ENCODE peak calls at places on chromosomes 3 and 15, in six cellular contexts. One of them, this sample, is unnamed.

GRCh38 chr3:105093853-105094252 is 272.9 kb upstream of the ALCAM start:
- DNase-seq in lower lobe of right lung: no peak
- DNase-seq in heart left ventricle: no peak
- DNase-seq in bronchial epithelial cell: no peak
- DNase-seq in AG10803: no peak
- DNase-seq in CD8-positive, alpha-beta T cell: no peak
- DNase-seq in this sample: no peak

GRCh38 chr3:190533511-190534282 is 19.8 kb downstream of the IL1RAP start:
- DNase-seq in lower lobe of right lung: peak; percentile 80
- DNase-seq in heart left ventricle: peak; percentile 81
- DNase-seq in bronchial epithelial cell: peak; percentile 98
- DNase-seq in AG10803: peak; percentile 100
- DNase-seq in CD8-positive, alpha-beta T cell: no peak
- DNase-seq in this sample: no peak

GRCh38 chr3:123753321-123753720 is 130.8 kb downstream of the MYLK start:
- DNase-seq in lower lobe of right lung: no peak
- DNase-seq in heart left ventricle: no peak
- DNase-seq in bronchial epithelial cell: no peak
- DNase-seq in AG10803: peak; percentile 50
- DNase-seq in CD8-positive, alpha-beta T cell: no peak
- DNase-seq in this sample: no peak

GRCh38 chr3:127013196-127013595 is 30.3 kb downstream of the PLXNA1 start:
- DNase-seq in lower lobe of right lung: no peak
- DNase-seq in heart left ventricle: no peak
- DNase-seq in bronchial epithelial cell: no peak
- DNase-seq in AG10803: no peak
- DNase-seq in CD8-positive, alpha-beta T cell: no peak
- DNase-seq in this sample: no peak

GRCh38 chr3:38469852-38470251 is 16.2 kb downstream of the ACVR2B start:
- DNase-seq in lower lobe of right lung: no peak
- DNase-seq in heart left ventricle: no peak
- DNase-seq in bronchial epithelial cell: no peak
- DNase-seq in AG10803: no peak
- DNase-seq in CD8-positive, alpha-beta T cell: no peak
- DNase-seq in this sample: no peak

GRCh38 chr3:70855139-70855538 is 542.7 kb upstream of the MDFIC2 start:
- DNase-seq in lower lobe of right lung: no peak
- DNase-seq in heart left ventricle: no peak
- DNase-seq in bronchial epithelial cell: no peak
- DNase-seq in AG10803: peak; percentile 59
- DNase-seq in CD8-positive, alpha-beta T cell: no peak
- DNase-seq in this sample: no peak

GRCh38 chr3:52534281-52535183 is 875 bp upstream of the NT5DC2 start:
- DNase-seq in lower lobe of right lung: no peak
- DNase-seq in heart left ventricle: no peak
- DNase-seq in bronchial epithelial cell: peak; percentile 46
- DNase-seq in AG10803: peak; percentile 18
- DNase-seq in CD8-positive, alpha-beta T cell: no peak
- DNase-seq in this sample: no peak

GRCh38 chr3:97764186-97765055 is at the start of gene ARL6:
- DNase-seq in lower lobe of right lung: peak; percentile 88
- DNase-seq in heart left ventricle: peak; percentile 82
- DNase-seq in bronchial epithelial cell: peak; percentile 73
- DNase-seq in AG10803: peak; percentile 81
- DNase-seq in CD8-positive, alpha-beta T cell: peak; percentile 74
- DNase-seq in this sample: peak; percentile 59

GRCh38 chr3:168476360-168476980 is 380.7 kb upstream of the GOLIM4 start:
- DNase-seq in lower lobe of right lung: no peak
- DNase-seq in heart left ventricle: no peak
- DNase-seq in bronchial epithelial cell: no peak
- DNase-seq in AG10803: no peak
- DNase-seq in CD8-positive, alpha-beta T cell: no peak
- DNase-seq in this sample: no peak

GRCh38 chr15:62758126-62758951 is 284.2 kb upstream of the TPM1 start:
- DNase-seq in lower lobe of right lung: no peak
- DNase-seq in heart left ventricle: no peak
- DNase-seq in bronchial epithelial cell: peak; percentile 88
- DNase-seq in AG10803: peak; percentile 98
- DNase-seq in CD8-positive, alpha-beta T cell: no peak
- DNase-seq in this sample: no peak

GRCh38 chr15:40296561-40297230 is 11.0 kb downstream of the PLCB2 start:
- DNase-seq in lower lobe of right lung: peak; percentile 22
- DNase-seq in heart left ventricle: peak; percentile 24
- DNase-seq in bronchial epithelial cell: no peak
- DNase-seq in AG10803: no peak
- DNase-seq in CD8-positive, alpha-beta T cell: no peak
- DNase-seq in this sample: no peak

DNA sequence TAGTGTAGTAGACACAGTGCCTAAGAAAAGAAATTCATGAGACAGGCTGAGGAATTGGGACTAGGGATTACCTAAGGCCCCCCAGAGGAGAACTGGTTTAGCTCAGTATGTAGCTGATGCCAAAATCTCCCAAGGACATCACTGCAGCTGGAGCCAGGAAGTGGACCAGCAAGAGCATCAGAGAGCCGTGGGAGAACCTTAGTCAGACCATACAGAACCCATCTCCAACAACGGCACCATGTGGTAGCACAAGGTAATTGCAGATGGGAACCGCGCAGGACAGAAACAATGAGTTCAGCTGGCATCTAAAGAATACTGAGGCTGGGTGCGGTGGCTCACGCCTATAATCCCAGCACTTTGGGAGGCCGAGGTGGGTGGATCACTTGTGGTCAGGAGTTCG is 81.7 kb downstream of the WNT5A start:
- DNase-seq in lower lobe of right lung: no peak
- DNase-seq in heart left ventricle: no peak
- DNase-seq in bronchial epithelial cell: peak; percentile 23
- DNase-seq in AG10803: peak; percentile 6
- DNase-seq in CD8-positive, alpha-beta T cell: no peak
- DNase-seq in this sample: no peak
- TF ChIP-seq CTCF in lower lobe of right lung: peak; percentile 19
- TF ChIP-seq CTCF in heart left ventricle: peak; percentile 18
- TF ChIP-seq CTCF in bronchial epithelial cell: peak; percentile 48
- TF ChIP-seq CTCF in AG10803: no peak
- TF ChIP-seq CTCF in CD8-positive, alpha-beta T cell: no peak
- TF ChIP-seq CTCF in this sample: peak; percentile 29

GRCh38 chr15:84782346-84782745 is 34.0 kb downstream of the ZNF592 start:
- DNase-seq in lower lobe of right lung: no peak
- DNase-seq in heart left ventricle: no peak
- DNase-seq in bronchial epithelial cell: no peak
- DNase-seq in AG10803: no peak
- DNase-seq in CD8-positive, alpha-beta T cell: no peak
- DNase-seq in this sample: no peak
- H3K4me3 ChIP-seq in lower lobe of right lung: no peak overlapping the region
- H3K4me3 ChIP-seq in heart left ventricle: no peak overlapping the region
- H3K4me3 ChIP-seq in bronchial epithelial cell: no peak overlapping the region
- H3K4me3 ChIP-seq in AG10803: no peak overlapping the region
- H3K4me3 ChIP-seq in CD8-positive, alpha-beta T cell: no peak overlapping the region
- H3K4me3 ChIP-seq in this sample: no peak overlapping the region

GRCh38 chr15:25787855-25788521 is 75.1 kb downstream of the ATP10A start:
- DNase-seq in lower lobe of right lung: peak; percentile 70
- DNase-seq in heart left ventricle: no peak
- DNase-seq in bronchial epithelial cell: peak; percentile 7
- DNase-seq in AG10803: peak; percentile 73
- DNase-seq in CD8-positive, alpha-beta T cell: no peak
- DNase-seq in this sample: no peak

GRCh38 chr15:25789616-25790002 is 73.5 kb downstream of the ATP10A start:
- DNase-seq in lower lobe of right lung: no peak
- DNase-seq in heart left ventricle: no peak
- DNase-seq in bronchial epithelial cell: no peak
- DNase-seq in AG10803: no peak
- DNase-seq in CD8-positive, alpha-beta T cell: no peak
- DNase-seq in this sample: no peak

GRCh38 chr15:25789206-25789605 is 73.9 kb downstream of the ATP10A start:
- DNase-seq in lower lobe of right lung: no peak
- DNase-seq in heart left ventricle: no peak
- DNase-seq in bronchial epithelial cell: no peak
- DNase-seq in AG10803: peak; percentile 96
- DNase-seq in CD8-positive, alpha-beta T cell: no peak
- DNase-seq in this sample: no peak

GRCh38 chr15:25792128-25792527 is 71.0 kb downstream of the ATP10A start:
- DNase-seq in lower lobe of right lung: no peak
- DNase-seq in heart left ventricle: no peak
- DNase-seq in bronchial epithelial cell: no peak
- DNase-seq in AG10803: no peak
- DNase-seq in CD8-positive, alpha-beta T cell: no peak
- DNase-seq in this sample: no peak

DNA sequence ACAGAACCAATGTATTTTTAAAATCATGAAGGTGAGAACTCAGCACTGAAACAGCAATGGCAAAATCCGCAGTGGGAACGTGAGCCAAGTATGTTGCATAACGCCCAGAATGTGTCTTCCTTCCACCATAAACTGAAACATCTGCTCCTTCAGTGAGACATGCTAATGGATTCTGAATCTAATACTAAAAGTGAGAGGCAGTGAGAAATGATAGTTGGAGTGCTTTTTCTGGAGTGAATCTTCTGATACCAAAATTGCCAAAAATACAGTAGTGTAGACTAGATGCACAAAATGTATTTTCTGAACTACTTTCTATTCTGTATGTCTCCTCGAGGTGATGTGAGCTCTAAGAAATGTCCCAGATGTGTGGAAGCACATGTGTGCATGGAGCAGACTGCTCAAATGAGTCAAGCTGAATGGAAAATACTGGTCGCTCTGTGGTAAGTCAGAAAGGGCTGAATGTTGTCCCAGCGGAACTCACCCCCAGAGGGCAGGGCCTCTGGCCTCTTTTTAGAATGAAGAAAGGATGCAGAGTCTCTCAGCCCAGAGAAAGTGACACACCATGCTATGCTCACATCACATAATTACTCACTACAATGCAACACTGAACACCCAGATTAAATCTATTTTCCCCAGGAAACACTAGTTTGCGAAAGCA is 73.0 kb downstream of the ATP10A start:
- DNase-seq in lower lobe of right lung: no peak
- DNase-seq in heart left ventricle: peak; percentile 73
- DNase-seq in bronchial epithelial cell: no peak
- DNase-seq in AG10803: peak; percentile 95
- DNase-seq in CD8-positive, alpha-beta T cell: no peak
- DNase-seq in this sample: no peak
- TF ChIP-seq CTCF in lower lobe of right lung: no peak
- TF ChIP-seq CTCF in heart left ventricle: no peak
- TF ChIP-seq CTCF in bronchial epithelial cell: no peak
- TF ChIP-seq CTCF in AG10803: peak; percentile 41
- TF ChIP-seq CTCF in CD8-positive, alpha-beta T cell: no peak
- TF ChIP-seq CTCF in this sample: no peak

GRCh38 chr3:114447545-114447944 is 153.7 kb downstream of the TIGIT start:
- DNase-seq in lower lobe of right lung: no peak
- DNase-seq in heart left ventricle: no peak
- DNase-seq in bronchial epithelial cell: no peak
- DNase-seq in AG10803: no peak
- DNase-seq in CD8-positive, alpha-beta T cell: no peak
- DNase-seq in this sample: no peak
- H3K4me3 ChIP-seq in lower lobe of right lung: no peak overlapping the region
- H3K4me3 ChIP-seq in heart left ventricle: no peak overlapping the region
- H3K4me3 ChIP-seq in bronchial epithelial cell: no peak overlapping the region
- H3K4me3 ChIP-seq in AG10803: no peak overlapping the region
- H3K4me3 ChIP-seq in CD8-positive, alpha-beta T cell: no peak overlapping the region
- H3K4me3 ChIP-seq in this sample: peak overlapping the region; percentile 34

GRCh38 chr3:57696861-57697321 is 4.0 kb upstream of the DENND6A start:
- DNase-seq in lower lobe of right lung: no peak
- DNase-seq in heart left ventricle: no peak
- DNase-seq in bronchial epithelial cell: peak; percentile 99
- DNase-seq in AG10803: peak; percentile 57
- DNase-seq in CD8-positive, alpha-beta T cell: no peak
- DNase-seq in this sample: no peak
- TF ChIP-seq CTCF in lower lobe of right lung: no peak
- TF ChIP-seq CTCF in heart left ventricle: no peak
- TF ChIP-seq CTCF in bronchial epithelial cell: no peak
- TF ChIP-seq CTCF in AG10803: no peak
- TF ChIP-seq CTCF in CD8-positive, alpha-beta T cell: no peak
- TF ChIP-seq CTCF in this sample: no peak

GRCh38 chr3:59451800-59452741 is 402.2 kb upstream of the CFAP20DC start:
- DNase-seq in lower lobe of right lung: no peak
- DNase-seq in heart left ventricle: no peak
- DNase-seq in bronchial epithelial cell: peak; percentile 55
- DNase-seq in AG10803: no peak
- DNase-seq in CD8-positive, alpha-beta T cell: no peak
- DNase-seq in this sample: no peak
- H3K4me3 ChIP-seq in lower lobe of right lung: no peak overlapping the region
- H3K4me3 ChIP-seq in heart left ventricle: no peak overlapping the region
- H3K4me3 ChIP-seq in bronchial epithelial cell: no peak overlapping the region
- H3K4me3 ChIP-seq in AG10803: no peak overlapping the region
- H3K4me3 ChIP-seq in CD8-positive, alpha-beta T cell: peak overlapping the region; percentile 22
- H3K4me3 ChIP-seq in this sample: peak overlapping the region; percentile 25

GRCh38 chr15:47027322-47027946 is 689.9 kb upstream of the SEMA6D start:
- DNase-seq in lower lobe of right lung: no peak
- DNase-seq in heart left ventricle: no peak
- DNase-seq in bronchial epithelial cell: peak; percentile 1
- DNase-seq in AG10803: no peak
- DNase-seq in CD8-positive, alpha-beta T cell: no peak
- DNase-seq in this sample: no peak
- TF ChIP-seq CTCF in lower lobe of right lung: no peak
- TF ChIP-seq CTCF in heart left ventricle: no peak
- TF ChIP-seq CTCF in bronchial epithelial cell: no peak
- TF ChIP-seq CTCF in AG10803: no peak
- TF ChIP-seq CTCF in CD8-positive, alpha-beta T cell: no peak
- TF ChIP-seq CTCF in this sample: no peak

GRCh38 chr15:82570721-82571519 is 30.7 kb upstream of the RPS17 start:
- DNase-seq in lower lobe of right lung: no peak
- DNase-seq in heart left ventricle: no peak
- DNase-seq in bronchial epithelial cell: no peak
- DNase-seq in AG10803: peak; percentile 30
- DNase-seq in CD8-positive, alpha-beta T cell: no peak
- DNase-seq in this sample: no peak
- H3K4me3 ChIP-seq in lower lobe of right lung: peak overlapping the region; percentile 47
- H3K4me3 ChIP-seq in heart left ventricle: no peak overlapping the region
- H3K4me3 ChIP-seq in bronchial epithelial cell: no peak overlapping the region
- H3K4me3 ChIP-seq in AG10803: peak overlapping the region; percentile 65
- H3K4me3 ChIP-seq in CD8-positive, alpha-beta T cell: no peak overlapping the region
- H3K4me3 ChIP-seq in this sample: no peak overlapping the region

This sample was measured in GM12864.